ENCODE peak calls at places on chromosomes 4 and X, in six cellular contexts. One of them, this sample, is unnamed.

GRCh38 chr4:83082777-83083176 is 31.8 kb downstream of the PLAC8 start:
- DNase-seq in Peyer's patch: no peak
- DNase-seq in H54: no peak
- DNase-seq in endothelial cell of umbilical vein: no peak
- DNase-seq in A549: no peak
- DNase-seq in heart left ventricle: no peak
- DNase-seq in this sample: no peak

GRCh38 chrX:48816014-48816810 is 10.1 kb upstream of the ERAS start:
- DNase-seq in endothelial cell of umbilical vein: no peak
- DNase-seq in H54: no peak
- DNase-seq in A549: no peak
- DNase-seq in heart left ventricle: no peak
- DNase-seq in Peyer's patch: no peak
- DNase-seq in this sample: no peak

GRCh38 chr4:57131849-57132745 is 21.9 kb upstream of the IGFBP7 start:
- DNase-seq in H54: no peak
- DNase-seq in endothelial cell of umbilical vein: peak; percentile 90
- DNase-seq in A549: no peak
- DNase-seq in heart left ventricle: no peak
- DNase-seq in Peyer's patch: no peak
- DNase-seq in this sample: no peak

GRCh38 chr4:26542996-26543395 is 40.9 kb upstream of the TBC1D19 start:
- DNase-seq in A549: no peak
- DNase-seq in Peyer's patch: no peak
- DNase-seq in H54: no peak
- DNase-seq in endothelial cell of umbilical vein: peak; percentile 39
- DNase-seq in heart left ventricle: no peak
- DNase-seq in this sample: no peak

GRCh38 chr4:1080961-1081688 is 32.2 kb downstream of the RNF212 start:
- DNase-seq in endothelial cell of umbilical vein: no peak
- DNase-seq in Peyer's patch: no peak
- DNase-seq in H54: peak; percentile 36
- DNase-seq in heart left ventricle: no peak
- DNase-seq in A549: no peak
- DNase-seq in this sample: no peak

GRCh38 chrX:96776966-96777365 is 92.3 kb downstream of the DIAPH2 start:
- DNase-seq in Peyer's patch: no peak
- DNase-seq in H54: no peak
- DNase-seq in endothelial cell of umbilical vein: no peak
- DNase-seq in A549: no peak
- DNase-seq in heart left ventricle: no peak
- DNase-seq in this sample: no peak

GRCh38 chr4:88646528-88647280 is 50.9 kb downstream of the NAP1L5 start:
- DNase-seq in H54: no peak
- DNase-seq in A549: no peak
- DNase-seq in Peyer's patch: no peak
- DNase-seq in heart left ventricle: no peak
- DNase-seq in endothelial cell of umbilical vein: no peak
- DNase-seq in this sample: no peak

GRCh38 chrX:17792842-17793241 is 55.5 kb downstream of the SCML1 start:
- DNase-seq in A549: no peak
- DNase-seq in heart left ventricle: no peak
- DNase-seq in Peyer's patch: no peak
- DNase-seq in endothelial cell of umbilical vein: no peak
- DNase-seq in H54: no peak
- DNase-seq in this sample: no peak

GRCh38 chr4:129335263-129335662 is 239.3 kb downstream of the C4orf33 start:
- DNase-seq in A549: no peak
- DNase-seq in endothelial cell of umbilical vein: no peak
- DNase-seq in heart left ventricle: no peak
- DNase-seq in H54: no peak
- DNase-seq in Peyer's patch: no peak
- DNase-seq in this sample: no peak

GRCh38 chr4:129429566-129430339 is 333.8 kb downstream of the C4orf33 start:
- DNase-seq in endothelial cell of umbilical vein: no peak
- DNase-seq in heart left ventricle: no peak
- DNase-seq in A549: no peak
- DNase-seq in H54: no peak
- DNase-seq in Peyer's patch: no peak
- DNase-seq in this sample: no peak

GRCh38 chrX:155745792-155746191 is 133.0 kb upstream of the TMLHE start:
- DNase-seq in H54: no peak
- DNase-seq in heart left ventricle: peak; percentile 29
- DNase-seq in A549: peak; percentile 66
- DNase-seq in Peyer's patch: no peak
- DNase-seq in endothelial cell of umbilical vein: peak; percentile 41
- DNase-seq in this sample: peak; percentile 80

GRCh38 chr4:184265566-184266351 is 48.1 kb upstream of the ENPP6 start:
- DNase-seq in endothelial cell of umbilical vein: peak; percentile 55
- DNase-seq in A549: peak; percentile 83
- DNase-seq in heart left ventricle: no peak
- DNase-seq in H54: peak; percentile 49
- DNase-seq in Peyer's patch: peak; percentile 60
- DNase-seq in this sample: no peak

GRCh38 chr4:184267206-184267608 is 49.5 kb upstream of the ENPP6 start:
- DNase-seq in heart left ventricle: no peak
- DNase-seq in endothelial cell of umbilical vein: no peak
- DNase-seq in H54: no peak
- DNase-seq in A549: no peak
- DNase-seq in Peyer's patch: no peak
- DNase-seq in this sample: peak; percentile 12

GRCh38 chr4:184268574-184269160 is 51.0 kb upstream of the ENPP6 start:
- DNase-seq in H54: no peak
- DNase-seq in Peyer's patch: no peak
- DNase-seq in endothelial cell of umbilical vein: peak; percentile 17
- DNase-seq in A549: peak; percentile 17
- DNase-seq in heart left ventricle: no peak
- DNase-seq in this sample: peak; percentile 63

GRCh38 chr4:184269879-184270430 is 52.3 kb upstream of the ENPP6 start:
- DNase-seq in heart left ventricle: no peak
- DNase-seq in A549: no peak
- DNase-seq in Peyer's patch: no peak
- DNase-seq in endothelial cell of umbilical vein: no peak
- DNase-seq in H54: no peak
- DNase-seq in this sample: peak; percentile 20

GRCh38 chr4:184267673-184268573 is 50.2 kb upstream of the ENPP6 start:
- DNase-seq in endothelial cell of umbilical vein: peak; percentile 84
- DNase-seq in Peyer's patch: peak; percentile 82
- DNase-seq in heart left ventricle: peak; percentile 49
- DNase-seq in H54: peak; percentile 40
- DNase-seq in A549: peak; percentile 58
- DNase-seq in this sample: peak; percentile 81
- TF ChIP-seq POLR2A in endothelial cell of umbilical vein: no peak
- TF ChIP-seq POLR2A in Peyer's patch: no peak
- TF ChIP-seq POLR2A in heart left ventricle: no peak
- TF ChIP-seq POLR2A in H54: no peak
- TF ChIP-seq POLR2A in A549: no peak
- TF ChIP-seq POLR2A in this sample: peak; percentile 59

DNA sequence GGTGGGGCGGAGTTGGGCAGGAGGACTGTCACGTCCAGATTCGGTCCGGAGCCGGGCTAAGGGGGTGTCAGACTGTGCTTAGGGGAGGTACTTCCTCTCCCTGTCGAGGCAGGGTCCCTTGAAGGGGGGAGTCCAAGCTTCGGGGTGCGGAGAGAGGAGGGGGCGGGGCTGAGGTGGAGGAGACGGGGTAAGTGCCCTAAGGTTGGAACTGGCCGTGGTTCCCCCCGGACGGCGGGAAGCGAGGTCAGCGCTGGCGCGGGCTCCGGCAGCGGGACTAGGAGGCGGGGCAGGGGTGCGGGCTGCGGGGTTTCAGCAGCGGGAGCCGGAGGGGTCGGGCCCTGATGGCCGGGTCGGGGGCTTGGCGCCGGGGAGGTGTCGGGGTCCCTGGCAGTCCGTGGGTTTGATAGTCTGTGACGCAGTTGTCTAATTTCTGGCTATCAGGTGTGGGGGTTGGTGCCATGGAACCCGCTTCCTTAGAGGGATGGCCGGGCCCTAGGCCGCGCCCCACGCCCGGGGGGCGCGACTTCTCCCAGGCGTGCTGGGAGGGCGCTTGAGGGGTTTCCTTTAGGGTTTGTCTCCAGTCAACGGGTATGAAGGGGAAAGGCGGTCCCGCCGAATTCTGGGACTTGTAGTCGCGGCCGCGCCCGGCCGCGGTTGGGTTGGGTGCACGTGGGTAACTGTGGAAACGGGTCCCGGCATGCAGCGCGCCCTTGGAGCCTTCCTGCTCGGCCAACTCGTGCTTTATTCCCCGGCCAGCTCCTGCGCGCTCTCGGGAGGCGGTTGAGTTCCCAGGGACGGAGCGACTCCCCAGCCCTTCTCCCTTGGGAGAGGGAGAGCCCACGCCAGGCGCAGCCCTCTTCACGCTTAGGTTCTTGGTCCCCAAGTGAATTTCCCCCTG is 1.5 kb downstream of the DCUN1D4 start:
- DNase-seq in endothelial cell of umbilical vein: peak; percentile 89
- DNase-seq in H54: peak; percentile 55
- DNase-seq in heart left ventricle: peak; percentile 96
- DNase-seq in A549: peak; percentile 92
- DNase-seq in Peyer's patch: peak; percentile 93
- DNase-seq in this sample: peak; percentile 91
- TF ChIP-seq POLR2A in endothelial cell of umbilical vein: peak; percentile 49
- TF ChIP-seq POLR2A in H54: no peak
- TF ChIP-seq POLR2A in heart left ventricle: peak; percentile 60
- TF ChIP-seq POLR2A in A549: peak; percentile 51
- TF ChIP-seq POLR2A in Peyer's patch: no peak
- TF ChIP-seq POLR2A in this sample: peak; percentile 66

GRCh38 chr4:139299536-139299935 is 1.8 kb upstream of the NAA15 start:
- DNase-seq in heart left ventricle: no peak
- DNase-seq in A549: no peak
- DNase-seq in Peyer's patch: no peak
- DNase-seq in endothelial cell of umbilical vein: no peak
- DNase-seq in H54: no peak
- DNase-seq in this sample: no peak

GRCh38 chr4:139304920-139305319 is 2.6 kb upstream of the NDUFC1 start:
- DNase-seq in endothelial cell of umbilical vein: no peak
- DNase-seq in Peyer's patch: no peak
- DNase-seq in heart left ventricle: no peak
- DNase-seq in A549: no peak
- DNase-seq in H54: no peak
- DNase-seq in this sample: no peak

GRCh38 chr4:139301821-139302611 is at the start of gene NDUFC1:
- DNase-seq in Peyer's patch: peak; percentile 69
- DNase-seq in A549: peak; percentile 59
- DNase-seq in heart left ventricle: peak; percentile 46
- DNase-seq in endothelial cell of umbilical vein: peak; percentile 65
- DNase-seq in H54: no peak
- DNase-seq in this sample: peak; percentile 84

GRCh38 chr4:139300431-139301142 is 718 bp upstream of the NAA15 start:
- DNase-seq in endothelial cell of umbilical vein: peak; percentile 82
- DNase-seq in Peyer's patch: no peak
- DNase-seq in A549: peak; percentile 25
- DNase-seq in heart left ventricle: no peak
- DNase-seq in H54: no peak
- DNase-seq in this sample: peak; percentile 84

DNA sequence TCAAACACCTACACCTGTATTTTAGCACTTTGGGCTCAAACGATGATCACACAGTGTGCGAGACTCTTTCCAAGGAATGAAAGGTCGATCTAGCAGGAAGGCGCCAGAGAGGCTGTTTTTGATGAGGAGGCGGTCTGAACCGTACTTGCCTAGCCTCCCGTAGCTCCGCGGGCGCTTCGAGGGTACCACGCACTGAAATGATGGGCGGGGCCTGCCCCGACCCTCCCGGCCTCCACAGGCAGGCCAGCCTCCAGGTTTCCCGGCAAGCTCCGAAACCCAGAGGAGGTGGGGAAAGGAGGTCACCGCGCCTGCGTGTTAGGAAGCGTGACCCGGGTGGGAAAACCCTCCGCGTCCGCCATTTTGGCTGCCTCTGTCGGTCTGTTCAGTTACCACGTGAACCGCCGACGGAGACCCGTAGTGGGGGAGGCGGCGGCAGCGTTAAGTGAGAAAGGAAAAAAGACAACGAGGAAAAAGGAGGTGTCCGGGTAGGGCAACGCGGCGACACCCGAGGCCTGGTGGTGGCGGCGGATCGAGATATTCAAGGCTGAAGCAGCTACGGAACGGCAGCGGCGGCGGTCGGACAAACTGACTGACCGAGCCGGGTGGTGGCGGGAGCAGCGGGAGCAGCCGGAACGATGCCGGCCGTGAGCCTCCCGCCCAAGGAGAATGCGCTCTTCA is at the start of gene NAA15:
- DNase-seq in A549: peak; percentile 97
- DNase-seq in H54: peak; percentile 52
- DNase-seq in endothelial cell of umbilical vein: peak; percentile 99
- DNase-seq in heart left ventricle: peak; percentile 98
- DNase-seq in Peyer's patch: peak; percentile 94
- DNase-seq in this sample: peak; percentile 99
- TF ChIP-seq POLR2A in A549: peak; percentile 52
- TF ChIP-seq POLR2A in H54: peak; percentile 50
- TF ChIP-seq POLR2A in endothelial cell of umbilical vein: peak; percentile 28
- TF ChIP-seq POLR2A in heart left ventricle: peak; percentile 77
- TF ChIP-seq POLR2A in Peyer's patch: peak; percentile 92
- TF ChIP-seq POLR2A in this sample: peak; percentile 95

DNA sequence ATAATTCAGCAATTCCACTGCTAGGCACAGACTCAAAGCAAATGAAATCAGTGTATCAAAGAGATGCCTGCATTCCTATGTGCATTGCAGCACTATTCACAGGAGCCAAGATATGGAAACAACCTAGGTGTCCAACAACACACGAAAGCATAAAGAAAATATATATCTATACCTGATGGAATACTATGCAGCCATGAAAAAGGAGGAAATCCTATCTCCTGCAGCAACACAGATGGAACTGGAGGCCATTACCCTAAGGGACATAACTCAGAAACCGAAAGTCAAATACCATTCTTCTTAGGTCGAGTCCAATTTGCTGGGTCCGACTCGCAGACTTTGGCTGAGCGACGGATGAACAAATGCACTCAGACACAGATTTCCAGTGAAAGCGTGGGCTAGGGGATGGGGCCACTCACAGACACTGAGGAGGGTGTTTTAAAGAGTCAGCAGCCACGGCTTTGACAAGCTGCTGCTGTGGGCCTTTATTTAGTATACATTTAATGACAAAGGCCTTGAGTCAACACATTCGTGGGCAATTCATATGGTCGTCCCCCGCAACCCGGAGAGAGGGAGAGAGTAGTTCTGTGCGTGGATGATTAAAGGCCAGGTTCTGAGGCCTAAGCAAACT is 93.8 kb downstream of the DHRSX start:
- DNase-seq in A549: no peak
- DNase-seq in Peyer's patch: no peak
- DNase-seq in endothelial cell of umbilical vein: no peak
- DNase-seq in H54: no peak
- DNase-seq in heart left ventricle: no peak
- DNase-seq in this sample: no peak
- TF ChIP-seq POLR2A in A549: no peak
- TF ChIP-seq POLR2A in Peyer's patch: no peak
- TF ChIP-seq POLR2A in endothelial cell of umbilical vein: no peak
- TF ChIP-seq POLR2A in H54: no peak
- TF ChIP-seq POLR2A in heart left ventricle: no peak
- TF ChIP-seq POLR2A in this sample: no peak

GRCh38 chr4:7487998-7488671 is 53.4 kb upstream of the PSAPL1 start:
- DNase-seq in Peyer's patch: no peak
- DNase-seq in H54: no peak
- DNase-seq in A549: no peak
- DNase-seq in heart left ventricle: no peak
- DNase-seq in endothelial cell of umbilical vein: no peak
- DNase-seq in this sample: no peak
- TF ChIP-seq POLR2A in Peyer's patch: no peak
- TF ChIP-seq POLR2A in H54: no peak
- TF ChIP-seq POLR2A in A549: no peak
- TF ChIP-seq POLR2A in heart left ventricle: no peak
- TF ChIP-seq POLR2A in endothelial cell of umbilical vein: no peak
- TF ChIP-seq POLR2A in this sample: no peak